ENCODE peak calls at places on chromosomes 6 and 20, in six cellular contexts. A is CD8-positive, alpha-beta T cell; Y is suprapubic skin; N is astrocyte of the cerebellum; S is astrocyte of the spinal cord; U is HFFc6. W is an unnamed sample.

GRCh38 chr20:57598060-57598459 is 22.2 kb downstream of the ZBP1 start:
- DNase-seq in A (no peak), Y (no peak), N (no peak), S (no peak), U (no peak), W (no peak)

GRCh38 chr6:170292778-170293164 is 1.9 kb upstream of the DLL1 start:
- DNase-seq in A (no peak), Y (no peak), N (no peak), S (no peak), U (no peak), W (no peak)

GRCh38 chr6:145745861-145746260 is 10.5 kb upstream of the EPM2A start:
- DNase-seq in A (no peak), Y (no peak), N (no peak), S (no peak), U (no peak), W (no peak)

GRCh38 chr6:73308712-73309533 is 45.2 kb downstream of the DPPA5 start:
- DNase-seq in A (no peak), Y (no peak), N (no peak), S (peak), U (no peak), W (peak)

GRCh38 chr6:71333700-71334099 is 45.1 kb downstream of the OGFRL1 start:
- DNase-seq in A (no peak), Y (no peak), N (peak), S (peak), U (peak), W (peak)

GRCh38 chr6:150813319-150813992 is 52.0 kb upstream of the MTHFD1L start:
- DNase-seq in A (no peak), Y (no peak), N (no peak), S (peak), U (no peak), W (peak)

GRCh38 chr6:22271044-22271443 is 25.8 kb downstream of the PRL start:
- DNase-seq in A (no peak), Y (no peak), N (no peak), S (no peak), U (no peak), W (no peak)

GRCh38 chr20:48683467-48684175 is 144.2 kb downstream of the PREX1 start:
- DNase-seq in A (no peak), Y (no peak), N (no peak), S (no peak), U (no peak), W (no peak)

GRCh38 chr6:135475292-135475886 is 22.2 kb downstream of the AHI1 start:
- DNase-seq in A (no peak), Y (no peak), N (no peak), S (peak), U (peak), W (peak)

GRCh38 chr6:3211681-3212080 is 15.8 kb downstream of the TUBB2B start:
- DNase-seq in A (no peak), Y (no peak), N (no peak), S (no peak), U (no peak), W (no peak)

GRCh38 chr20:24502184-24502583 is 32.8 kb downstream of the SYNDIG1 start:
- DNase-seq in A (no peak), Y (no peak), N (peak), S (peak), U (peak), W (peak)

GRCh38 chr6:49003348-49003747 is 459.7 kb downstream of the MMUT start:
- DNase-seq in A (no peak), Y (no peak), N (no peak), S (no peak), U (no peak), W (no peak)

GRCh38 chr20:48626226-48626937 is 201.4 kb downstream of the PREX1 start:
- DNase-seq in A (no peak), Y (no peak), N (no peak), S (no peak), U (no peak), W (peak)

GRCh38 chr20:54179946-54180345 is 6.2 kb upstream of the CYP24A1 start:
- DNase-seq in A (no peak), Y (no peak), N (no peak), S (no peak), U (no peak), W (no peak)

GRCh38 chr6:44266347-44266746 is 996 bp upstream of the NFKBIE start:
- DNase-seq in A (no peak), Y (no peak), N (no peak), S (no peak), U (no peak), W (no peak)

GRCh38 chr6:44265003-44265842 is at the start of gene NFKBIE:
- DNase-seq in A (peak), Y (peak), N (peak), S (peak), U (peak), W (peak)

GRCh38 chr6:44268095-44268628 is 2.1 kb upstream of the TMEM151B start:
- DNase-seq in A (peak), Y (no peak), N (no peak), S (peak), U (no peak), W (peak)

GRCh38 chr6:44265843-44266233 is 487 bp upstream of the NFKBIE start:
- DNase-seq in A (no peak), Y (no peak), N (no peak), S (no peak), U (no peak), W (no peak)

GRCh38 chr6:44267252-44267651 is 1.9 kb upstream of the NFKBIE start:
- DNase-seq in A (no peak), Y (no peak), N (no peak), S (no peak), U (no peak), W (no peak)
- TF ChIP-seq CTCF in A (no peak), Y (no peak), N (no peak), S (no peak), U (no peak), W (no peak)

DNA sequence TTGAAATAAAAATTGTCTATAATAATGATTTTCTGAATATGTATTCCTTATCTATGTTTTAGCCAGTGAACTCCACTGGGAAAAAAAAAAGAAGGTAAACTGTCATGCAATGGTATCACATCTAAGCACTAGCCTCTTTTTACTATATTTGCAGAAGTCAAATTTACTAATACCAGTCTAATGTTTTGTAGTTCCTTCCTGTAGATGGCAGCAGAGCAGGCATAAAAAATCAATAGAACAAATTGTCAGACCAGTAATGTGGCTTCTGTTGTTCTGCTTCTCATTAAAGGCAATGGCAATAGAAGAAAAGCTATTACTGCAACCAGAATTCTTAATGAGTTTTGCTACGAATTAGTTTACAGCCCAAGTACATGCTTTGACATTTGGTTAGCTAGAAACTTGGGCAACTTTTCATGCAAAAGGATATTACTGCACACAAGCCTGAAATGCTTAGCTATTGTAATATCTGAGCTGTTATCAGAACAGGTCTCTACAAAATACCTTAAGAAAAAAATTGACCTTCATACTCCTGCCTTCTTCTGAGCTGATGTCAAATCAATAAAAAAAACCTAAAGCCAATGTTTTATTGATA is 476.9 kb downstream of the KHDRBS2 start:
- DNase-seq in A (no peak), Y (no peak), N (no peak), S (no peak), U (peak), W (peak)
- TF ChIP-seq CTCF in A (no peak), Y (no peak), N (no peak), S (peak), U (peak), W (peak)

GRCh38 chr6:4788953-4789584 is 12.9 kb downstream of the CDYL start:
- DNase-seq in A (no peak), Y (no peak), N (no peak), S (no peak), U (no peak), W (no peak)
- TF ChIP-seq CTCF in A (no peak), Y (no peak), N (no peak), S (no peak), U (no peak), W (no peak)

DNA sequence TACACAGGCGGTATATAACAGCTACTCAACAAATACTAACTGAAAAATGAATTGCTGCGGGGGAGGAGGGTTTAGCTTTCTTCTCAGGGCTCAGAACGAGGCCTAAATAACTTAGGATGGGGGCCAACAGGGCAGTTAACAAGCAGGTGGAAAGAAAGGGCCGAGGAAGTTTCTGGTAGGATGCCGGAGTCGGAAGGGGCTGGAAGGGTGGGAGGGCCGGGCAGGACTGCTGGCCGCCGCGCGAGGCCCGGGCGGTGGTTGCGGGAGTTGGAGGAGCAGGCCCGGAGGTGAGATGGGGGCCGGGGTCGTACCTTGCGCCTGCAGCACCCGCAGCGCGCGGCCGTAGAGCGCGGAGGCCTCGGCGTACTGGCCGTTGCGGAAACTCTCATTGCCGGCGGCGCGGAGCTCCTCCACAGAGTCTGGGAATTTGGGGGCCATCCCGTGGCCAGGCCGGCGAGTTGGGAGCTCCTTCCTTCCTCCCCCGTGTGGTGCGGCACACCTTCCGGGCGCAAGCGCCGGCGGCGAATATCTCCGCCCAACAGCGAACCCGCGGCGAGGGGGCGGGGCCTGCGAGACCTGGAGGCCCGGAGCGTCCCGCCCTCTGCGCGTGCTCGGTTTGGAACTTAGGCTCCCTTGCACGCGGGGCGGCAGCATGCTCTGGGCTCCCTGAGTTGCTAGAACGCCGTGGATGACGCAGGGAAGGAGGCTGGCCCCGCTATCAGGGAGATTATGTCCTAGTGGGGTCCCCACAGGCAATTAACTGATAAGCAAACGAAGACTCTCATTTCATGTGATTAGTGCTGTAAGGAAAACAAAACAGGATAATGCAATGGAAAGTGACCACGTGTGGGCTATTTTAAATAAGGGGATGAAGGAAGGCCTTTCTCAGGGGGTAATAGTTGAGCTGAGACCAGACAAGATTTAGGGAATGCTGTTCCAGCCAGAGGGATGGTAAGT is at the start of gene TOMM34:
- DNase-seq in A (peak), Y (peak), N (peak), S (peak), U (peak), W (peak)
- TF ChIP-seq CTCF in A (no peak), Y (no peak), N (no peak), S (no peak), U (no peak), W (no peak)

GRCh38 chr6:78808933-78809332 is 58.4 kb upstream of the IRAK1BP1 start:
- DNase-seq in A (no peak), Y (no peak), N (no peak), S (no peak), U (no peak), W (no peak)

GRCh38 chr6:78808356-78808891 is 58.9 kb upstream of the IRAK1BP1 start:
- DNase-seq in A (no peak), Y (no peak), N (no peak), S (no peak), U (no peak), W (no peak)

GRCh38 chr6:78810698-78811097 is 56.7 kb upstream of the IRAK1BP1 start:
- DNase-seq in A (no peak), Y (no peak), N (no peak), S (no peak), U (no peak), W (peak)

DNA sequence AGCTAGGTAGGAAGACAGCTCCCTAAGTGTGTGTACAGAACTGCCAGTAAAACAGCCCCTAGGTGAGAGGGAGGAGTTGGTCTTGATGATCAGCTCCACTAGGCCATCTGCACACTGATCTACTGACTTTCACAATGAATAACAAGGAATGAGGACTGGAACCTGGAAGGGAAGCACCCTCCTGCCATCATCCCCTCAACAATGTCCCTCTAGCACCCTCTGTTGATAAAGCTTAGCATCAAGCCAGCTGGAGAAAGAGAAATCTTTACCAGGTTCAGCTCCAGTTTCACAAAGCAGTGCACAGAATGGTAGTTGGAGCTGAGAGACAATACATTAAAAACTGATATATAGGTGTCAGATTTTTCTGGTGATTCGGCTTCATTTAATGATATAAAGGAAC is 57.2 kb upstream of the IRAK1BP1 start:
- DNase-seq in A (no peak), Y (no peak), N (peak), S (peak), U (peak), W (peak)
- TF ChIP-seq CTCF in A (no peak), Y (no peak), N (peak), S (peak), U (peak), W (peak)

GRCh38 chr20:62839261-62839660 is 22.4 kb downstream of the TCFL5 start:
- DNase-seq in A (no peak), Y (no peak), N (no peak), S (no peak), U (no peak), W (no peak)

GRCh38 chr20:62837091-62837490 is 20.2 kb downstream of the COL9A3 start:
- DNase-seq in A (no peak), Y (no peak), N (no peak), S (no peak), U (no peak), W (no peak)

GRCh38 chr20:62838511-62838910 is 21.7 kb downstream of the COL9A3 start:
- DNase-seq in A (no peak), Y (no peak), N (no peak), S (no peak), U (no peak), W (no peak)

GRCh38 chr20:62835931-62836861 is 19.3 kb downstream of the COL9A3 start:
- DNase-seq in A (no peak), Y (no peak), N (no peak), S (no peak), U (no peak), W (peak)

GRCh38 chr20:62837790-62838458 is 21.1 kb downstream of the COL9A3 start:
- DNase-seq in A (no peak), Y (no peak), N (no peak), S (no peak), U (no peak), W (peak)
- TF ChIP-seq CTCF in A (no peak), Y (no peak), N (no peak), S (no peak), U (no peak), W (no peak)

DNA sequence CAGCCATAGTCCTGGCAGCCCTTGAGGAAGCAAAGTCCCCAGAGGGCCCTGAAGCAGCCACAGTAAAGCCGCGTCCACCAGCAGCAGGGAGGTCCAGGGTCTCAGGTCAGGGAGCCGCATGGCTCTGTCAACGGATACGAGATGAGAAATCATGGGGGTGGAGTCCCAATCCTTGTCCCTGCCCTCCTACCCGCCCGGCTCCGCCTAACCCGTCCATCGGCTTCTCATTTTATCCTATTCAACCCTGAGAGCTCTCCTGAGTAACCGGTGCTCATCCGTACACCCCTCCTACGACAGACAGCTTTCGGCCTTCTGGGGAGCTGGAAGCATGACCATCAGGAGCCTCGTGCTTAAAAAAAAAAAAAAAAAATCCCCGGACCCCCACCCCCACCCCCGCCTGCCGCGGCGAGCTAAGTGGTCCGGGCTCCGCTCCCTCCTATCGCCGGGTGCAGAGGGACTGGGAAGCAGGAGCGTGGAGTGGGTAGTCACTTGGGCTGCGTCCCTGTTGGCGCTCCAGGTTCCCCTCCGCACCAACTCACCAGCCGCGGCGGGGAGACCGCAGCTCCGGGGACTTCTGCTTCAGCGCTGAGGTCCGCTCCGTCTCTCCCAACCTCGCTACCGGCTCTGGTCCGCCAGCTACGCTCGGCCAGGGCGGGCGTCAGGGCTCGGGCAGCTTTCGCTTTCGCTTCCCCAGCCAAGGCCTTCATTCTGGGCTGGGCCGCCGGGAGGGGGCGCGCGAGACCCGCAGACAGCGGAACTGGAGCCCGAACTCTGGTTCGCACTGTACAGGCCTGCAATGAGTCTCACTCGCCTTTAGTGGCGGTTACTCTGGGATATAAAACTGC is at the start of gene TAP2:
- DNase-seq in A (peak), Y (peak), N (peak), S (peak), U (peak), W (peak)
- TF ChIP-seq CTCF in A (peak), Y (peak), N (peak), S (peak), U (peak), W (peak)

DNA sequence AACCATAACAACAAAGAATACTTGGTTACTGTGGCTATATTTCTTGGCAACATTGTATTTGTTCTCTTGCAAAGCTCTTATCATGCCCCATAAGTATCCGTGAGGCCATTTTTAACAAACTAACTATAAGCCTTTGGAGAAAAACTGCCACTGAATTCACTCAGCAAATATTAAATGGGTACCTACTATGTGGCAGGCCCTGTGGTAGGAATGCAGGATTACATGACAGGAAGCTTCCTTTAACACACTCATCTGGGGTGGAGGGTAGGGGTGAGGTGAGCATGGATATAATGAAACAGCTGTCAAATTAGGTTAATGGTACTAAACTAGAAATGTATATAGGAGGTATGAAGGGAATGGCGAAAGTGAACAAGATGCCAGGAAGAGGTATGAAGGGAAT is 504.8 kb downstream of the MEI4 start:
- DNase-seq in A (no peak), Y (no peak), N (no peak), S (no peak), U (no peak), W (no peak)
- TF ChIP-seq CTCF in A (no peak), Y (no peak), N (no peak), S (no peak), U (no peak), W (no peak)

DNA sequence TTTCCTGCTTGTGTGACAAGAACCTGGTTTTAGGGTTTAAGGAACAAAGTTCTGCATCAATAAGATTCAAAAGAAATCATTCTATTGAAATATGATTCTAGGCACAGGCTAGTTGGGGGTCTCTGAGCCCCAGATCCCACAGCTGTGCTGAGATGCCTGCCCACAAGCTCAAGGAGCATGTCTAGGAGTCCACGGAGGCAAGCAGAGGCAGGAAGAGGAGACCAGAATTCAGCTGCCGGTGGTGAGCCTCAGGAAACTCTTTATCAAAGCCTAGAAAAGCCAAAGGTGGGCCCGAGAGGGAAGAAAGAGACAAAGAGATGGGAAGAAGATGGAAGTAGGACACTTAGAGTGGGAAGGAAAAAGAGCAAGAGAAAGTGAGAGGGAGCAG is 40.7 kb upstream of the DDR1 start:
- DNase-seq in A (no peak), Y (no peak), N (no peak), S (no peak), U (no peak), W (no peak)
- TF ChIP-seq CTCF in A (no peak), Y (no peak), N (no peak), S (no peak), U (no peak), W (no peak)

GRCh38 chr6:35327349-35328027 is 14.9 kb upstream of the PPARD start:
- DNase-seq in A (peak), Y (no peak), N (no peak), S (peak), U (peak), W (peak)
- TF ChIP-seq CTCF in A (peak), Y (no peak), N (peak), S (peak), U (peak), W (peak)